ENCODE peak calls at places on chromosomes 5 and 9, in four cellular contexts. I is heart left ventricle, A is Right ventricle myocardium superior, C is T-helper 9 cell. T is an unnamed sample.

GRCh38 chr9:135778421-135778820 is 76.4 kb downstream of the KCNT1 start:
- DNase-seq in I (no peak), A (no peak), C (no peak), T (no peak)

GRCh38 chr5:115267617-115268016 is 4.9 kb upstream of the PGGT1B start:
- DNase-seq in I (no peak), A (no peak), C (no peak), T (no peak)

GRCh38 chr5:179816401-179817070 is 4.2 kb upstream of the SQSTM1 start:
- DNase-seq in I (no peak), A (no peak), C (no peak), T (no peak)

GRCh38 chr5:159242656-159243055 is 20.4 kb upstream of the UBLCP1 start:
- DNase-seq in I (no peak), A (no peak), C (no peak), T (no peak)

GRCh38 chr5:110844251-110844650 is 105.4 kb downstream of the SLC25A46 start:
- DNase-seq in I (no peak), A (no peak), C (no peak), T (no peak)

GRCh38 chr5:149240354-149240998 is 31.2 kb upstream of the AFAP1L1 start:
- DNase-seq in I (peak; percentile 34), A (peak; percentile 59), C (peak; percentile 71), T (no peak)

GRCh38 chr5:1128977-1129724 is 17.3 kb upstream of the SLC12A7 start:
- DNase-seq in I (no peak), A (peak; percentile 43), C (no peak), T (no peak)

GRCh38 chr9:80163889-80164288 is 592.1 kb downstream of the TLE4 start:
- DNase-seq in I (no peak), A (no peak), C (no peak), T (no peak)

GRCh38 chr5:23332650-23333251 is 174.7 kb upstream of the PRDM9 start:
- DNase-seq in I (no peak), A (no peak), C (no peak), T (no peak)

GRCh38 chr5:54093861-54094260 is 216.5 kb downstream of the ARL15 start:
- DNase-seq in I (no peak), A (no peak), C (no peak), T (no peak)

GRCh38 chr5:82388186-82388585 is 110.0 kb upstream of the RPS23 start:
- DNase-seq in I (no peak), A (no peak), C (no peak), T (no peak)

GRCh38 chr9:82424599-82424998 is 436.0 kb downstream of the SPATA31D1 start:
- DNase-seq in I (no peak), A (no peak), C (no peak), T (no peak)

T was measured in right lobe of liver.